ENCODE peak calls at places on chromosomes 5 and 9, in five cellular contexts. R is GM13977; F is stimulated activated CD4-positive, alpha-beta T cell treated with anti-CD3 and anti-CD28 coated beads, Interleukin-2, amount 100 ng/mL, for 24 hours; P is GM04504; T is head of caudate nucleus. J is an unnamed sample.

GRCh38 chr5:176676361-176676824 is 29.1 kb downstream of the TSPAN17 start:
- DNase-seq in T (no peak), F (no peak), P (peak), R (peak), J (no peak)

GRCh38 chr9:134839441-134840125 is 41.0 kb upstream of the FCN2 start:
- DNase-seq in T (no peak), P (no peak), R (no peak), F (no peak), J (no peak)

GRCh38 chr5:154370119-154370518 is 75.7 kb upstream of the SAP30L start:
- DNase-seq in T (no peak), F (no peak), R (no peak), P (no peak), J (no peak)

GRCh38 chr9:34547960-34548603 is 25.3 kb upstream of the ENHO start:
- DNase-seq in F (peak), R (peak), P (peak), T (peak), J (peak)

GRCh38 chr5:132044207-132044606 is 16.2 kb upstream of the IL3 start:
- DNase-seq in R (no peak), P (no peak), T (peak), F (no peak), J (no peak)

GRCh38 chr9:134710271-134710540 is 68.6 kb downstream of the COL5A1 start:
- DNase-seq in T (no peak), F (no peak), P (no peak), R (no peak), J (no peak)

GRCh38 chr5:92019376-92019990 is 636.4 kb upstream of the ARRDC3 start:
- DNase-seq in R (no peak), P (no peak), T (no peak), F (no peak), J (no peak)

GRCh38 chr5:91384671-91385430 is 1.7 kb upstream of the ARRDC3 start:
- DNase-seq in R (peak), P (peak), T (no peak), F (peak), J (no peak)

GRCh38 chr9:128632066-128632465 is 24.6 kb downstream of the DYNC2I2 start:
- DNase-seq in R (no peak), P (no peak), T (no peak), F (no peak), J (no peak)

GRCh38 chr5:59712836-59713487 is 180.6 kb downstream of the PDE4D start:
- DNase-seq in P (no peak), T (no peak), R (no peak), F (no peak), J (no peak)

GRCh38 chr5:107424461-107424860 is 246.3 kb downstream of the EFNA5 start:
- DNase-seq in T (no peak), P (no peak), F (no peak), R (no peak), J (no peak)

GRCh38 chr9:89444212-89444611 is 53.7 kb downstream of the SEMA4D start:
- DNase-seq in F (peak), R (no peak), T (no peak), P (no peak), J (peak)

GRCh38 chr9:1659036-1659701 is 356.0 kb upstream of the SMARCA2 start:
- DNase-seq in P (no peak), R (no peak), T (no peak), F (no peak), J (no peak)